ENCODE peak calls at places on chromosomes 16 and 17, in six cellular contexts. B is HT-29; A is iPS-NIHi11; O is astrocyte of the spinal cord; M is ACHN; N is stimulated activated CD8-positive, alpha-beta memory T cell treated with anti-CD3 and anti-CD28 coated beads, Interleukin-15, amount 100 ng/mL, for 24 hours. S is an unnamed sample.

GRCh38 chr17:5226940-5227878 is 7.5 kb downstream of the SCIMP start:
- DNase-seq in O (no peak), N (no peak), B (no peak), M (no peak), A (no peak), S (no peak)

GRCh38 chr17:56897646-56898424 is 16.0 kb downstream of the TRIM25 start:
- DNase-seq in B (no peak), A (no peak), O (no peak), M (no peak), N (no peak), S (no peak)

GRCh38 chr17:78883090-78883532 is 19.9 kb downstream of the CEP295NL start:
- DNase-seq in A (no peak), M (peak), N (no peak), B (peak), O (peak), S (no peak)

GRCh38 chr17:18028684-18029540 is 10.1 kb downstream of the ATPAF2 start:
- DNase-seq in A (no peak), O (no peak), N (no peak), M (no peak), B (no peak), S (no peak)

GRCh38 chr16:10871157-10871991 is 5.6 kb upstream of the CIITA start:
- DNase-seq in B (no peak), N (no peak), M (peak), O (peak), A (no peak), S (no peak)

GRCh38 chr16:84588991-84589390 is 28.9 kb downstream of the COTL1 start:
- DNase-seq in O (no peak), M (no peak), A (no peak), N (no peak), B (no peak), S (no peak)

GRCh38 chr17:82255573-82255972 is 17.9 kb downstream of the CSNK1D start:
- DNase-seq in A (no peak), N (no peak), B (no peak), M (no peak), O (no peak), S (no peak)

GRCh38 chr17:31559647-31560501 is 168.4 kb downstream of the RAB11FIP4 start:
- DNase-seq in N (no peak), A (peak), B (no peak), M (no peak), O (peak), S (no peak)

GRCh38 chr16:21217121-21217520 is 5.7 kb upstream of the ZP2 start:
- DNase-seq in A (no peak), M (no peak), N (no peak), B (no peak), O (no peak), S (no peak)

GRCh38 chr17:70787721-70788120 is 618.4 kb downstream of the KCNJ2 start:
- DNase-seq in B (no peak), N (no peak), O (no peak), A (no peak), M (no peak), S (no peak)

GRCh38 chr16:76035689-76036088 is 241.5 kb upstream of the CNTNAP4 start:
- DNase-seq in O (no peak), M (no peak), B (no peak), A (no peak), N (no peak), S (no peak)

GRCh38 chr16:57422026-57422944 is 17.7 kb downstream of the CCL17 start:
- DNase-seq in A (peak), N (no peak), M (peak), O (peak), B (peak), S (no peak)

GRCh38 chr17:69728816-69729215 is 314.3 kb downstream of the MAP2K6 start:
- DNase-seq in B (no peak), M (no peak), N (no peak), A (no peak), O (no peak), S (no peak)

S was measured in activated gamma-delta T cell.